ENCODE peak calls at places on chromosomes 2 and 18, in five cellular contexts. One of them, this sample, is unnamed.

GRCh38 chr2:62467100-62467474 is 38.9 kb downstream of the TMEM17 start:
- DNase-seq in fibroblast of lung: no peak
- DNase-seq in HCT116: no peak
- DNase-seq in AG04449: no peak
- DNase-seq in endothelial cell: no peak
- DNase-seq in this sample: no peak

GRCh38 chr2:100791936-100792308 is 28.0 kb upstream of the NPAS2 start:
- DNase-seq in HCT116: no peak
- DNase-seq in AG04449: no peak
- DNase-seq in fibroblast of lung: no peak
- DNase-seq in endothelial cell: no peak
- DNase-seq in this sample: no peak

GRCh38 chr2:119158563-119159347 is at the start of gene C1QL2:
- DNase-seq in endothelial cell: peak
- DNase-seq in AG04449: no peak
- DNase-seq in HCT116: no peak
- DNase-seq in fibroblast of lung: no peak
- DNase-seq in this sample: no peak

GRCh38 chr2:179939282-179939681 is 67.8 kb downstream of the CWC22 start:
- DNase-seq in HCT116: no peak
- DNase-seq in AG04449: no peak
- DNase-seq in fibroblast of lung: no peak
- DNase-seq in endothelial cell: no peak
- DNase-seq in this sample: no peak

GRCh38 chr2:40401896-40402295 is 50.0 kb downstream of the SLC8A1 start:
- DNase-seq in AG04449: peak
- DNase-seq in fibroblast of lung: peak
- DNase-seq in endothelial cell: no peak
- DNase-seq in HCT116: peak
- DNase-seq in this sample: no peak

GRCh38 chr2:113263546-113263945 is 15.2 kb downstream of the PAX8 start:
- DNase-seq in fibroblast of lung: no peak
- DNase-seq in HCT116: no peak
- DNase-seq in AG04449: no peak
- DNase-seq in endothelial cell: no peak
- DNase-seq in this sample: no peak

GRCh38 chr2:235026137-235026536 is 74.3 kb downstream of the SH3BP4 start:
- DNase-seq in fibroblast of lung: peak
- DNase-seq in endothelial cell: no peak
- DNase-seq in AG04449: peak
- DNase-seq in HCT116: peak
- DNase-seq in this sample: no peak

GRCh38 chr2:197073701-197074433 is 147.4 kb upstream of the PGAP1 start:
- DNase-seq in AG04449: no peak
- DNase-seq in endothelial cell: no peak
- DNase-seq in fibroblast of lung: peak
- DNase-seq in HCT116: no peak
- DNase-seq in this sample: no peak

GRCh38 chr2:3097804-3098203 is 279.8 kb downstream of the EIPR1 start:
- DNase-seq in HCT116: no peak
- DNase-seq in AG04449: no peak
- DNase-seq in fibroblast of lung: no peak
- DNase-seq in endothelial cell: no peak
- DNase-seq in this sample: no peak

GRCh38 chr2:33126552-33126951 is 179.8 kb downstream of the LTBP1 start:
- DNase-seq in endothelial cell: no peak
- DNase-seq in AG04449: no peak
- DNase-seq in HCT116: no peak
- DNase-seq in fibroblast of lung: no peak
- DNase-seq in this sample: no peak

GRCh38 chr18:62751977-62752376 is 36.6 kb downstream of the PHLPP1 start:
- DNase-seq in HCT116: no peak
- DNase-seq in AG04449: no peak
- DNase-seq in endothelial cell: peak
- DNase-seq in fibroblast of lung: no peak
- DNase-seq in this sample: no peak

GRCh38 chr2:217801711-217802110 is 201.1 kb downstream of the TNS1 start:
- DNase-seq in AG04449: no peak
- DNase-seq in endothelial cell: no peak
- DNase-seq in fibroblast of lung: no peak
- DNase-seq in HCT116: no peak
- DNase-seq in this sample: no peak

GRCh38 chr2:203670939-203671338 is 35.5 kb upstream of the CD28 start:
- DNase-seq in AG04449: no peak
- DNase-seq in endothelial cell: no peak
- DNase-seq in fibroblast of lung: peak
- DNase-seq in HCT116: no peak
- DNase-seq in this sample: no peak

GRCh38 chr2:172436889-172437288 is 9.5 kb downstream of the ITGA6 start:
- DNase-seq in HCT116: no peak
- DNase-seq in AG04449: no peak
- DNase-seq in endothelial cell: no peak
- DNase-seq in fibroblast of lung: no peak
- DNase-seq in this sample: no peak

GRCh38 chr2:14126846-14127245 is 505.7 kb upstream of the LRATD1 start:
- DNase-seq in endothelial cell: no peak
- DNase-seq in AG04449: no peak
- DNase-seq in fibroblast of lung: no peak
- DNase-seq in HCT116: no peak
- DNase-seq in this sample: no peak

GRCh38 chr2:31233741-31234689 is at the start of gene EHD3:
- DNase-seq in HCT116: no peak
- DNase-seq in endothelial cell: peak
- DNase-seq in fibroblast of lung: peak
- DNase-seq in AG04449: no peak
- DNase-seq in this sample: peak
- TF ChIP-seq CTCF in HCT116: no peak
- TF ChIP-seq CTCF in endothelial cell: peak
- TF ChIP-seq CTCF in fibroblast of lung: peak
- TF ChIP-seq CTCF in AG04449: peak
- TF ChIP-seq CTCF in this sample: peak

GRCh38 chr2:136919682-136920081 is 154.3 kb downstream of the THSD7B start:
- DNase-seq in HCT116: no peak
- DNase-seq in endothelial cell: no peak
- DNase-seq in fibroblast of lung: no peak
- DNase-seq in AG04449: no peak
- DNase-seq in this sample: no peak

GRCh38 chr2:136916131-136916530 is 150.8 kb downstream of the THSD7B start:
- DNase-seq in endothelial cell: no peak
- DNase-seq in fibroblast of lung: no peak
- DNase-seq in HCT116: no peak
- DNase-seq in AG04449: no peak
- DNase-seq in this sample: no peak

GRCh38 chr2:136917281-136917680 is 151.9 kb downstream of the THSD7B start:
- DNase-seq in endothelial cell: no peak
- DNase-seq in AG04449: no peak
- DNase-seq in HCT116: no peak
- DNase-seq in fibroblast of lung: no peak
- DNase-seq in this sample: no peak

DNA sequence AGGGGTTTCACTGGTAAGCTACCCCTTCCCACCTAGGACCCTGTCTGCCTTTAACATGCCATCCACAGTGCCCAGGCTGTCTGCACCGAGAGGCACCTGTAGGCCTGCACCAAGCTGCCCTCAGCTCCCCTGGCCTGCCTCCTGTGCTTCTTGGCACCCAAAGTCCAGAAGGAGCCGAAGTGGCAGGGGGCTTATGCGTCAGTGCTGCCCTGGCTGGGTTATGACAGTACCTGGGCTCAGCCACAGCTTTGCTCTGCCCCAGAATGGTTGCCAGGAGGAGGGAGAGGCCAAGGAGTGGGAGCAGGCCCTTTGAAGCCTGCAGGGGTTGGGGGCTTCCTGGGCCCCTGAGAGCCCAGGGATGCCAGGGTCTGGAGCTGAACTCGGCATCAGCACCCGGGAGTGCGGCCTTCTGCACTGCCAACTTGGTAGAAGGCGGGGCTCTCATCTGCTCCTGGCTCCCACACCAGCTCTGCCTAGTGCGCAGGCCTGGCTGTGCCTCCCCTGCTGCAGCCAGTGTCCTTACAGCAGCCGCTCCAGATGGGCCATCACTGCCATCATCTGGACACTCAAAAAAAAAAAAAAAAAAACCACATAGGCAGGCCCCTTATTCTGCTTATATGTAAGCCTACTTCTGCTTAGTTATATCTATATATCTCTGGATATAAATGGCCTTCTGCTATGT is 155.4 kb downstream of the THSD7B start:
- DNase-seq in fibroblast of lung: no peak
- DNase-seq in HCT116: no peak
- DNase-seq in endothelial cell: no peak
- DNase-seq in AG04449: no peak
- DNase-seq in this sample: no peak
- TF ChIP-seq CTCF in fibroblast of lung: no peak
- TF ChIP-seq CTCF in HCT116: no peak
- TF ChIP-seq CTCF in endothelial cell: no peak
- TF ChIP-seq CTCF in AG04449: no peak
- TF ChIP-seq CTCF in this sample: no peak

GRCh38 chr2:222280795-222281194 is 18.0 kb downstream of the PAX3 start:
- DNase-seq in fibroblast of lung: peak
- DNase-seq in endothelial cell: no peak
- DNase-seq in HCT116: no peak
- DNase-seq in AG04449: no peak
- DNase-seq in this sample: no peak
- TF ChIP-seq CTCF in fibroblast of lung: no peak
- TF ChIP-seq CTCF in endothelial cell: no peak
- TF ChIP-seq CTCF in HCT116: no peak
- TF ChIP-seq CTCF in AG04449: no peak
- TF ChIP-seq CTCF in this sample: no peak

GRCh38 chr2:105782123-105782522 is 37.4 kb downstream of the NCK2 start:
- DNase-seq in endothelial cell: no peak
- DNase-seq in HCT116: no peak
- DNase-seq in AG04449: no peak
- DNase-seq in fibroblast of lung: no peak
- DNase-seq in this sample: no peak
- TF ChIP-seq CTCF in endothelial cell: no peak
- TF ChIP-seq CTCF in HCT116: no peak
- TF ChIP-seq CTCF in AG04449: no peak
- TF ChIP-seq CTCF in fibroblast of lung: no peak
- TF ChIP-seq CTCF in this sample: peak

GRCh38 chr2:177239934-177240600 is 24.5 kb downstream of the NFE2L2 start:
- DNase-seq in endothelial cell: no peak
- DNase-seq in HCT116: no peak
- DNase-seq in AG04449: no peak
- DNase-seq in fibroblast of lung: peak
- DNase-seq in this sample: peak
- TF ChIP-seq CTCF in endothelial cell: no peak
- TF ChIP-seq CTCF in HCT116: no peak
- TF ChIP-seq CTCF in AG04449: no peak
- TF ChIP-seq CTCF in fibroblast of lung: no peak
- TF ChIP-seq CTCF in this sample: no peak

DNA sequence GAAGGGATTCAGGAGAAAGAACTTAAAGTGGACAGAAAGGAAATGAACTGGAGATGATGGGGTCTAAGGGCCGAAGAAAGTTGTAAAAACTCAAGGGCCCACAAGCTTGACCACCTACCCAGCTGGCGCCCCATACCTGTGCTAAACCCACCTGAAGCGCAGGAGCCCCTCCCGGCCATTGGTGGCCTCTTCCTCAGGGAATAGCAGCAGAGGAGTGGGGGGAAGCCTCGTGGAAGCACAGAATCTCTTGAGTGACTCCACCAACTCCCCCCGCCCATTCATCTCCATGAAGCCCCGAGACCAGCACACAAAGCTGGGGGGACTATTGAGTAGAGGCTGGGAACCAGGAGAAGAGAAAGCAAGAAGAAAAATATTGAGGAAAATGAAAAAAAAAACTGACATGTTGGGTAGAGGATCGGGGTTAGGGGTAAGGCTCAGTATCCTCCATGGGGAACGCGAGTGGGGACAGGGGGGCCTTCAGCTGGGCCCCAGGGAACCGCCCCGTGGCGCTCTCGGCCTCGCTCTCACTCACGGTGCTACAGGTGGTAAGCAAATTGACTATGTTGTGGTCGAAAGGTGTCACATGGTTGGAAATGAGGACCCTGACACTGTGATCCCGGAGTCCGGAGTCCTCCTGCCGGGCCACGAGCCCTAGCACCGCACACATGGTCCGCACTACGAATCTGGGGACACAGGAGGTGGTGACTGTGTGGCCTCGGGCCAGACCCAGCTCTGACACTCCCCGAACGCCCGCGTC is 728 bp downstream of the AUP1 start:
- DNase-seq in endothelial cell: no peak
- DNase-seq in fibroblast of lung: no peak
- DNase-seq in HCT116: no peak
- DNase-seq in AG04449: no peak
- DNase-seq in this sample: no peak
- TF ChIP-seq CTCF in endothelial cell: no peak
- TF ChIP-seq CTCF in fibroblast of lung: no peak
- TF ChIP-seq CTCF in HCT116: no peak
- TF ChIP-seq CTCF in AG04449: no peak
- TF ChIP-seq CTCF in this sample: peak

DNA sequence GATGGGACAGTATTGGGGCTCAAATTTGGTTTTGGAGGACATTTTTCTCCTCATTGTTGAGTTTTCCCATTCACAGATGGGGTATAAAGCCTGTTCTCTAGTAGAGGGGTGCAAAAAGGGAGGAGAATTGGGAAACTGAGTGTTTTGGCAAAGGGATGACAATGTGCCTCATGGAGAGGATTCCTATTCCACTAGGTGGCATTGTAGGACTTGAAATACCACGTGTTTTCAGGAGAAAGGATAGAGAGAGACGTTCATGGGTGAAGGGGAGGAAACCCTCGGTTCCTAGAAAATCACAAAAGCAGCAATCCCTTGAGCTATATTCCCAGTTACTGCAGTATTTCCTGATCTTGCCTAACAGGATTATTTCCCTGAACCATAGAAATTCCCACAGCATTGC is 113.7 kb upstream of the SRD5A2 start:
- DNase-seq in fibroblast of lung: no peak
- DNase-seq in endothelial cell: no peak
- DNase-seq in HCT116: peak
- DNase-seq in AG04449: no peak
- DNase-seq in this sample: no peak
- TF ChIP-seq CTCF in fibroblast of lung: no peak
- TF ChIP-seq CTCF in endothelial cell: no peak
- TF ChIP-seq CTCF in HCT116: peak
- TF ChIP-seq CTCF in AG04449: no peak
- TF ChIP-seq CTCF in this sample: peak